ENCODE peak calls at places on chromosomes 5 and 9, in five cellular contexts. V, S, Y, H and M are unnamed samples.

GRCh38 chr9:26677965-26678745 is 214.4 kb downstream of the CAAP1 start:
- DNase-seq in H (no peak), V (no peak), S (no peak), Y (no peak), M (no peak)

GRCh38 chr5:149002761-149003689 is 59.8 kb downstream of the SH3TC2 start:
- DNase-seq in S (no peak), Y (no peak), V (no peak), H (no peak), M (no peak)

GRCh38 chr9:129458663-129459549 is 162.0 kb downstream of the C9orf50 start:
- DNase-seq in Y (no peak), H (peak), V (peak), S (peak), M (no peak)

GRCh38 chr9:22529426-22530199 is 83.0 kb downstream of the DMRTA1 start:
- DNase-seq in Y (no peak), H (no peak), S (no peak), V (no peak), M (no peak)

GRCh38 chr5:28468121-28468520 is 1429.7 kb upstream of the CDH9 start:
- DNase-seq in V (no peak), S (no peak), Y (no peak), H (peak), M (no peak)

GRCh38 chr9:2621678-2622360 is at the start of gene VLDLR:
- DNase-seq in Y (no peak), H (no peak), S (peak), V (peak), M (no peak)

GRCh38 chr5:41747291-41747690 is 122.9 kb downstream of the OXCT1 start:
- DNase-seq in V (peak), S (no peak), Y (no peak), H (no peak), M (no peak)

GRCh38 chr9:93159601-93160418 is 24.1 kb upstream of the WNK2 start:
- DNase-seq in H (peak), V (peak), S (peak), Y (peak), M (no peak)

GRCh38 chr5:110760158-110760557 is 21.4 kb downstream of the SLC25A46 start:
- DNase-seq in V (no peak), S (no peak), Y (no peak), H (no peak), M (no peak)

GRCh38 chr9:88429595-88430430 is 41.6 kb downstream of the SPIN1 start:
- DNase-seq in S (no peak), Y (no peak), V (no peak), H (no peak), M (no peak)

GRCh38 chr9:23824241-23825142 is 1.5 kb downstream of the ELAVL2 start:
- DNase-seq in V (peak), H (no peak), Y (no peak), S (no peak), M (no peak)

GRCh38 chr9:16928179-16928945 is 57.9 kb upstream of the BNC2 start:
- DNase-seq in V (no peak), H (no peak), S (no peak), Y (no peak), M (no peak)

GRCh38 chr5:40112875-40113274 is 566.8 kb upstream of the PTGER4 start:
- DNase-seq in H (no peak), V (no peak), S (no peak), Y (no peak), M (no peak)

GRCh38 chr9:34430843-34431437 is 27.4 kb downstream of the FAM219A start:
- DNase-seq in H (peak), S (peak), V (peak), Y (peak), M (peak)
- H3K27ac ChIP-seq in H (no peak), S (no peak), V (no peak), Y (no peak), M (no peak)

DNA sequence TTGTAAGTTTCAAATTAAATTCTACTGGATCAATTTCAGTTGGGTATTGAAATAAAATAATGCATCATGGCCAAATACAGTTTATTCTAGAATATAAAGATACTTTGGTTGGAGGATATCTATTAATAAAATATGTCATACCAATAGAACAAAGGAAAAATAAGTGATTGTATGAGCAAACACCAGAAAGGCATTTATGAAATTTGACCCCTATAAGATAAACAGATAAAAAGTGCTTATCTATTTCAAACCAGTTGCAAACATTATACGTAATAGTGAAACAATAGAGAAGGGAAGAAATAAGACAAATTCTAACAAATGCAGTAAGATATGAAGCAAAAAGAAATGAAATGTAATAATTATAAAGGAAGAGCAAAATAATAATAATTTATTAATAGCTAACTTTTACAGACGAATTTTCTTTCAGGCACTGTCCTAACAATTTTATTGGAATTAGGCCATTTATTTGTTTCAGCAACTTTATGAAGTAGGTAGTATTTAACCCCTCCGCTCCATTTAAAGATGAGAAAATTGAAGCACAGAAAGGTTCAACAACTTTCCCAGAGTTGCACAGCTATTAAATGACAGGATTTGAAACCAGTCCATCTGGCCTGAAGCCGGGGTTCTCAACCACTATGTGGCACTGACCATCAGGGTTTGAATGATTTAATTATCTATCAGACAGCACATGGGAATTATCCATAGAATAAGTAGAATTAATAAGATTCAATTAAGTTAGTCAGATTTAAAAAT is 20.8 kb downstream of the ANKRD55 start:
- DNase-seq in V (no peak), H (no peak), Y (peak), S (no peak), M (no peak)
- H3K27ac ChIP-seq in V (no peak), H (no peak), Y (peak), S (peak), M (no peak)

GRCh38 chr5:37767251-37767650 is 72.6 kb downstream of the GDNF start:
- DNase-seq in S (no peak), Y (no peak), V (no peak), H (no peak), M (no peak)
- H3K27ac ChIP-seq in S (no peak), Y (no peak), V (no peak), H (no peak), M (no peak)

DNA sequence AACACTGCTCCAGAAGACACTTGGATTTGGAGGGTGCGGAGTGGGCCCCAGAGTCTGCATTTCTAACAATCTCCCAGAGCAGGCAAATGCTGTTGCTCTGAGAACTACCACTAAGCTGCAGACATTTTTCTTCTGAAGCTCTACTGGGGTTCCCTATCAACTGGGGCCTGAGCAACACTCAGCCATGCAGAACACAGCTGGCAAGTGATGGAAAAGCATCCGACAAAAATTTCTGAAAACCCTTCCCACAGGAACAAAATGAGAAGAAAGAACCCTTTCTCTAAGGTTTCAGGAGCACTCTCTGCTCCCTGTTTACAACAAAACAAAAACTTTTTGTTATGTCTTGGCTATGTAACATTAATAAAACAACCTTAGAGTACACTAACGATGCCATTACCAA is 516.9 kb downstream of the CTNND2 start:
- DNase-seq in S (no peak), H (no peak), V (no peak), Y (no peak), M (no peak)
- H3K27ac ChIP-seq in S (no peak), H (no peak), V (no peak), Y (no peak), M (no peak)

GRCh38 chr5:17947029-17947428 is 312.8 kb downstream of the TAF11L14 start:
- DNase-seq in H (no peak), V (no peak), S (no peak), Y (no peak), M (no peak)

GRCh38 chr5:17951392-17952169 is 317.3 kb downstream of the TAF11L14 start:
- DNase-seq in Y (no peak), V (peak), H (no peak), S (no peak), M (peak)

DNA sequence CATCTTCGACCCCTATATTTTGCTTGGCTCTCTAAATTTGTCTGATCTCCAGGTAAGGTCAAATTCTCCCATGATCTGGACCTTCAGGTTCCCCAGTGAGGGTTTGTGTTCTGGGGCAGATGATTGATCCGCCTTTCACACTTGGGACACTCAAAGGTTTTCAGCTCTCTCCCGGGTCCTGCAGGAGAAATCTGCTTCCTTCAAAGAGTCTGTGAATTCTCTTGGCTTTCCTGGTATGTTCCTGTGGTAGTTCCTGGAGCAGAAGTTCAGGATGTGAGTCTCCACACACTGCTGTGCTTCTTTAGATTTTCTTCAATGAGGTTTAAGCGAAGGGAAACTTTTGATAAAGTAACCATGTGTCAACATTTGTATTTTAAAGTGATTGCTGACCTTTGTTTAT is 318.0 kb downstream of the TAF11L14 start:
- DNase-seq in V (no peak), Y (no peak), H (no peak), S (no peak), M (no peak)
- H3K27ac ChIP-seq in V (no peak), Y (no peak), H (no peak), S (no peak), M (peak)

GRCh38 chr9:36218011-36218410 is 27.3 kb downstream of the CLTA start:
- DNase-seq in Y (no peak), V (no peak), H (no peak), S (no peak), M (no peak)
- H3K27ac ChIP-seq in Y (no peak), V (no peak), H (no peak), S (no peak), M (no peak)

GRCh38 chr9:122078557-122078956 is 14.6 kb downstream of the TTLL11 start:
- DNase-seq in Y (no peak), H (no peak), S (no peak), V (no peak), M (no peak)
- H3K27ac ChIP-seq in Y (no peak), H (no peak), S (no peak), V (no peak), M (no peak)

GRCh38 chr5:34031117-34031516 is 11.9 kb downstream of the C1QTNF3 start:
- DNase-seq in H (no peak), S (no peak), V (no peak), Y (no peak), M (no peak)
- H3K27ac ChIP-seq in H (no peak), S (no peak), V (no peak), Y (no peak), M (no peak)